ENCODE peak calls at places on chromosomes 2 and 18, in nine cellular contexts. Y is uterus, B is heart right ventricle, F is fibroblast of the aortic adventitia, M is BJ, H is neural crest cell, L is AG04450, G is AG09319, P is tibial artery. J is an unnamed sample.

GRCh38 chr2:220646424-220646823 is 925.7 kb downstream of the EPHA4 start:
- DNase-seq in Y (no peak), B (no peak), F (no peak), M (no peak), H (no peak), L (no peak), G (no peak), P (no peak), J (no peak)

GRCh38 chr2:15359716-15360531 is 201.2 kb downstream of the NBAS start:
- DNase-seq in Y (no peak), B (no peak), F (peak; percentile 69), M (peak; percentile 36), H (no peak), L (peak; percentile 52), G (peak; percentile 7), P (no peak), J (no peak)

GRCh38 chr18:58901143-58901542 is 36.5 kb downstream of the ZNF532 start:
- DNase-seq in Y (no peak), B (no peak), F (no peak), M (no peak), H (no peak), L (no peak), G (no peak), P (no peak), J (no peak)

GRCh38 chr2:221429741-221430491 is 142.2 kb downstream of the EPHA4 start:
- DNase-seq in Y (peak; percentile 22), B (peak; percentile 23), F (peak; percentile 28), M (no peak), H (no peak), L (no peak), G (no peak), P (no peak), J (no peak)

GRCh38 chr2:201821080-201821479 is 14.7 kb downstream of the CDK15 start:
- DNase-seq in Y (no peak), B (no peak), F (no peak), M (no peak), H (no peak), L (no peak), G (no peak), P (no peak), J (no peak)

GRCh38 chr2:38788306-38788705 is 10.3 kb downstream of the GEMIN6 start:
- DNase-seq in Y (no peak), B (no peak), F (no peak), M (no peak), H (no peak), L (no peak), G (no peak), P (no peak), J (no peak)

GRCh38 chr2:237996041-237996593 is 29.3 kb downstream of the UBE2F start:
- DNase-seq in Y (no peak), B (no peak), F (peak; percentile 59), M (peak; percentile 50), H (no peak), L (peak; percentile 44), G (peak; percentile 53), P (no peak), J (no peak)

GRCh38 chr2:126359494-126359893 is 296.5 kb upstream of the GYPC start:
- DNase-seq in Y (no peak), B (no peak), F (peak; percentile 21), M (no peak), H (no peak), L (no peak), G (no peak), P (no peak), J (no peak)

GRCh38 chr18:51400721-51401120 is 203.2 kb upstream of the MEX3C start:
- DNase-seq in Y (no peak), B (no peak), F (no peak), M (no peak), H (no peak), L (no peak), G (no peak), P (no peak), J (no peak)

GRCh38 chr18:51401912-51402311 is 204.4 kb upstream of the MEX3C start:
- DNase-seq in Y (no peak), B (no peak), F (no peak), M (no peak), H (no peak), L (no peak), G (no peak), P (no peak), J (no peak)

GRCh38 chr18:51397347-51397962 is 200.0 kb upstream of the MEX3C start:
- DNase-seq in Y (no peak), B (no peak), F (no peak), M (no peak), H (no peak), L (no peak), G (no peak), P (no peak), J (no peak)

GRCh38 chr18:51399491-51400122 is 202.1 kb upstream of the MEX3C start:
- DNase-seq in Y (no peak), B (no peak), F (peak; percentile 30), M (no peak), H (no peak), L (no peak), G (no peak), P (no peak), J (no peak)

DNA sequence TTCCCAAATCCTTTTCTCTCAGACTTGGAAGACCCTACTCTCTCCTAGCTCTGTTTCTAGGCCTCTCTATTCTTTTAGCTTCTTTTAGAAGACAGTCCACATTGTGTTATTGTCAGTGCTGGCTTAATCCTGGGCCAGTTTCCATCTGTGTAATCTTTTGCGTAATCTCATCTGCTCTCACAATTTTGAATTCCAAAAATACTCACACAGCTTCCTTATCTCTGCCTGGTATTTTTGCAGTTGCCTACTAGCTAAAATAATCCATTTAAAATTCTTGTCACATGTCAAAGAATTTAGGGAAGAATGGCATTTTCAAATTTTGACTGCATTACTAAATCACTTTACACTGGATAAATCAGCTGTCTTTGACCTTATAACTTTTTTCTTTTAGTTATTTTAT is 200.6 kb upstream of the MEX3C start:
- DNase-seq in Y (no peak), B (no peak), F (peak; percentile 26), M (no peak), H (no peak), L (no peak), G (no peak), P (no peak), J (no peak)
- TF ChIP-seq CTCF in Y (no peak), B (no peak), F (no peak), M (no peak), H (no peak), L (no peak), G (no peak), P (no peak), J (no peak)

GRCh38 chr2:199019898-199020507 is 437.7 kb downstream of the SATB2 start:
- DNase-seq in Y (no peak), B (no peak), F (peak; percentile 65), M (peak; percentile 13), H (no peak), L (peak; percentile 4), G (peak; percentile 41), P (no peak), J (no peak)
- TF ChIP-seq CTCF in Y (no peak), B (peak; percentile 24), F (peak; percentile 76), M (peak; percentile 75), H (peak; percentile 68), L (peak; percentile 75), G (peak; percentile 89), P (peak; percentile 24), J (no peak)

DNA sequence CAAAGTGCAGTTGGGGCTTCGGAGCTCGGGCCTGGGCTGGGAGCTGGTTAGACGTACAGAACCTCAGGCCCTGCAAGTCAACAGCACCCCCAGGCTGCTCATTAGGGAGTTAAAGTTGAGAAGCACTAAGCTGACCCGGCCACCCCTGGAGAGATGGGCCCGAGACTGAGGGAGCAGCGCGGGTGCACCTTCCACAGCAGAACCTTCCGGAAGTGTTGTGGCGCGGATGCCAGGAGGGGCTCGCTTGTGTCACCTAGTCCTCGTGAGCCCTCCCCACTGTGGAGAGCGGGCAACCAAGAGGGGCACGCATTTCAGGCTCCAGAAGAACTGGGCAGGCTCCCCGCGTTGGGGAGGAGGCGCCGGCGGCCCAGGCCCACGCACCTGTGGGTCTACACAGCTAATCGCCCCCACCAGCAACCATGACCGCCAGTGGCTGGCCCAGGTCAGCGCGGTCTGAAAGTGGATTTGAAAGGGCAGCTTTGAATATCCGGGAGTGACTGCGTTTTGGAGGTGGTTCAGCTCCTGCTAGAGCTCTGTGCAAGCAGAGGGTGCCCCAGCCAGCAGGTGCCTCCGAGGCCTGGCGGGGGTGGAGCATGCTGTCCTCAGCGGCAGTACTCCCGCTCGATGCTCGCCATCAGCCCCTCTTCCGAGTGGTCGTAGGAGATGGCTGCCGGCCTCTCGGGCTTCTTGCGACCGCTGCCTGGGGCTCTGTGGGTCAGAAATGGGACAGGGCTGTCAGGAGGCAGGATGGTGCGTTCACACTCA is 15.1 kb downstream of the KLF11 start:
- DNase-seq in Y (no peak), B (no peak), F (no peak), M (no peak), H (no peak), L (no peak), G (no peak), P (no peak), J (no peak)
- TF ChIP-seq CTCF in Y (no peak), B (no peak), F (no peak), M (no peak), H (no peak), L (no peak), G (no peak), P (no peak), J (no peak)

GRCh38 chr2:64945973-64946736 is 43.0 kb upstream of the SLC1A4 start:
- DNase-seq in Y (peak; percentile 23), B (peak; percentile 15), F (no peak), M (no peak), H (no peak), L (no peak), G (no peak), P (no peak), J (peak; percentile 58)
- TF ChIP-seq CTCF in Y (no peak), B (no peak), F (no peak), M (no peak), H (no peak), L (no peak), G (no peak), P (no peak), J (no peak)

GRCh38 chr2:134391751-134392160 is 137.9 kb downstream of the MGAT5 start:
- DNase-seq in Y (no peak), B (no peak), F (no peak), M (no peak), H (no peak), L (no peak), G (no peak), P (no peak), J (no peak)

GRCh38 chr2:134389331-134389835 is 135.5 kb downstream of the MGAT5 start:
- DNase-seq in Y (no peak), B (no peak), F (no peak), M (no peak), H (no peak), L (no peak), G (no peak), P (no peak), J (no peak)

GRCh38 chr2:134395779-134396178 is 141.9 kb downstream of the MGAT5 start:
- DNase-seq in Y (no peak), B (no peak), F (no peak), M (no peak), H (no peak), L (no peak), G (no peak), P (no peak), J (no peak)

GRCh38 chr2:134396493-134396892 is 142.6 kb downstream of the MGAT5 start:
- DNase-seq in Y (no peak), B (no peak), F (no peak), M (no peak), H (no peak), L (no peak), G (no peak), P (no peak), J (no peak)

GRCh38 chr2:134392689-134393476 is 139.0 kb downstream of the MGAT5 start:
- DNase-seq in Y (peak; percentile 55), B (no peak), F (peak; percentile 70), M (no peak), H (no peak), L (no peak), G (no peak), P (no peak), J (no peak)
- TF ChIP-seq CTCF in Y (no peak), B (no peak), F (no peak), M (no peak), H (no peak), L (no peak), G (no peak), P (no peak), J (no peak)

J was measured in CD14-positive monocyte.